ENCODE peak calls at places on chromosomes 4 and X, in seven cellular contexts. W, U, K, T, E, M and A are unnamed samples.
A peak's percentile ranks its signal among the peaks of the same experiment; 100 is the strongest.

GRCh38 chrX:96576358-96576757 is 108.3 kb upstream of the DIAPH2 start:
- DNase-seq in K (peak; percentile 44), T (no peak), W (peak; percentile 3), U (no peak), M (no peak), E (no peak), A (no peak)

GRCh38 chr4:89305712-89306437 is 1.7 kb downstream of the GPRIN3 start:
- DNase-seq in U (no peak), M (peak; percentile 42), E (no peak), W (no peak), K (peak; percentile 65), T (no peak), A (no peak)

GRCh38 chrX:13808865-13809264 is 8.0 kb downstream of the GPM6B start:
- DNase-seq in M (peak; percentile 18), W (no peak), E (no peak), T (no peak), U (no peak), K (no peak), A (no peak)

GRCh38 chr4:36024901-36025610 is 219.3 kb downstream of the ARAP2 start:
- DNase-seq in E (no peak), K (no peak), U (no peak), W (peak; percentile 62), M (no peak), T (peak; percentile 28), A (no peak)

GRCh38 chr4:757111-757510 is 51.5 kb downstream of the PCGF3 start:
- DNase-seq in U (no peak), E (no peak), T (no peak), W (no peak), K (no peak), M (no peak), A (no peak)

GRCh38 chr4:53618321-53618720 is 27.0 kb upstream of the LNX1 start:
- DNase-seq in U (no peak), T (no peak), M (no peak), E (no peak), K (no peak), W (no peak), A (no peak)

GRCh38 chr4:47837582-47838294 is at the start of gene CORIN:
- DNase-seq in E (peak; percentile 70), M (no peak), W (peak; percentile 15), K (peak; percentile 34), T (no peak), U (peak; percentile 19), A (no peak)

GRCh38 chr4:88587285-88587684 is 5.0 kb upstream of the HERC3 start:
- DNase-seq in M (no peak), W (no peak), E (no peak), K (no peak), U (no peak), T (no peak), A (no peak)

GRCh38 chr4:68291256-68291655 is 45.8 kb upstream of the TMPRSS11B start:
- DNase-seq in E (no peak), K (no peak), T (no peak), U (no peak), M (no peak), W (no peak), A (no peak)

GRCh38 chr4:6548201-6548881 is 26.6 kb upstream of the MAN2B2 start:
- DNase-seq in E (peak; percentile 75), M (no peak), T (peak; percentile 46), K (peak; percentile 57), W (peak; percentile 65), U (peak; percentile 81), A (peak; percentile 19)

GRCh38 chrX:115560211-115560977 is 580 bp upstream of the PLS3 start:
- DNase-seq in T (peak; percentile 48), U (no peak), K (no peak), M (no peak), E (no peak), W (peak; percentile 92), A (no peak)

GRCh38 chr4:168453146-168453545 is 27.1 kb downstream of the DDX60L start:
- DNase-seq in T (no peak), W (no peak), M (no peak), K (no peak), E (no peak), U (peak; percentile 31), A (no peak)

GRCh38 chr4:11297201-11297600 is 131.5 kb downstream of the HS3ST1 start:
- DNase-seq in M (no peak), T (peak; percentile 42), U (no peak), E (no peak), K (no peak), W (peak; percentile 34), A (no peak)

GRCh38 chrX:118226060-118226428 is 109.4 kb upstream of the KLHL13 start:
- DNase-seq in E (peak; percentile 16), K (peak; percentile 32), U (no peak), M (peak; percentile 40), T (no peak), W (peak; percentile 45), A (peak; percentile 27)

GRCh38 chr4:32440391-32440790 is 1720.2 kb downstream of the PCDH7 start:
- DNase-seq in U (no peak), T (no peak), M (no peak), K (no peak), W (no peak), E (no peak), A (peak; percentile 30)

GRCh38 chr4:139568206-139568969 is 12.4 kb upstream of the SETD7 start:
- DNase-seq in K (no peak), E (peak; percentile 45), U (peak; percentile 31), W (no peak), T (no peak), M (no peak), A (no peak)

GRCh38 chrX:129618997-129619396 is 35.8 kb downstream of the APLN start:
- DNase-seq in E (no peak), W (no peak), M (no peak), T (no peak), K (no peak), U (no peak), A (no peak)

GRCh38 chr4:102343964-102344519 is 1.2 kb downstream of the SLC39A8 start:
- DNase-seq in E (no peak), K (no peak), M (peak; percentile 52), W (peak; percentile 47), U (peak; percentile 56), T (peak; percentile 41), A (peak; percentile 52)

GRCh38 chrX:126655061-126655460 is 102.4 kb upstream of the DCAF12L1 start:
- DNase-seq in W (peak; percentile 51), M (no peak), E (no peak), U (no peak), K (no peak), T (no peak), A (no peak)

GRCh38 chr4:40458109-40458508 is 123.0 kb downstream of the CHRNA9 start:
- DNase-seq in T (no peak), E (no peak), M (no peak), W (peak; percentile 31), U (no peak), K (no peak), A (no peak)
- H3K4me1 ChIP-seq in T (no peaks in the 10 kb centered on the region), E (no peaks in the 10 kb centered on the region), M (peaks cover 4% of the 10 kb centered on the region), W (peaks cover 31% of the 10 kb centered on the region), U (peaks cover 8% of the 10 kb centered on the region), K (no peaks in the 10 kb centered on the region), A (peaks cover 15% of the 10 kb centered on the region)

DNA sequence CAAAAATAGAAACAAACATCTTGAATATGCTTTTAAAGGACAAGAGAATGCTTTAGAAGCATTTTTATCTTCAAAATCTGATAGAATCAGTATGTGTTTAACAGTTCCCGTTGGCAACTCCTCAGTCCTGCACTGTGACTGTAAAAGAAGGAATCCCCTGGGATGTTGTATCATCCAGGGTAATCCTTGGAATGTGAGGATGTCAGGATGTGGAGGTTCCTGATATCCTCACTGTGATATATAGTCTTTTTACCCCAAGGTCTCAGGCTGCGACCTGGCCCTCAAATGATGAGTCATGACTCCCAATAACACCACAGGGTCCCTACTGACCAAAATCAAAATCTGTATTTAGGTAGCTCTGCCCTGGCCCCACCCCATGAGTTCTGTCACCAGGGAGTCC is 53.2 kb downstream of the PTCHD1 start:
- DNase-seq in E (no peak), U (no peak), T (no peak), M (no peak), K (no peak), W (no peak), A (no peak)
- H3K27ac ChIP-seq in E (no peak overlapping the region), U (no peak overlapping the region), T (no peak overlapping the region), M (no peak overlapping the region), K (no peak overlapping the region), W (no peak overlapping the region), A (no peak overlapping the region)

GRCh38 chrX:21493226-21493850 is 119.1 kb downstream of the CNKSR2 start:
- DNase-seq in T (no peak), E (no peak), M (no peak), U (no peak), K (peak; percentile 59), W (peak; percentile 34), A (no peak)

GRCh38 chrX:21487832-21488231 is 113.6 kb downstream of the CNKSR2 start:
- DNase-seq in W (peak; percentile 78), U (peak; percentile 14), K (no peak), M (no peak), T (no peak), E (peak; percentile 9), A (no peak)

GRCh38 chrX:21490341-21490740 is 116.1 kb downstream of the CNKSR2 start:
- DNase-seq in U (no peak), E (no peak), T (no peak), K (no peak), M (no peak), W (peak; percentile 57), A (no peak)
- TF ChIP-seq EZH2phosphoT487 in U (no peak), E (no peak), T (no peak), K (no peak), M (no peak), W (no peak), A (no peak)

GRCh38 chr4:184896868-184897715 is 71.3 kb upstream of the ACSL1 start:
- DNase-seq in W (no peak), U (no peak), T (no peak), E (no peak), M (no peak), K (no peak), A (no peak)

GRCh38 chr4:184897807-184898388 is 72.1 kb upstream of the ACSL1 start:
- DNase-seq in T (no peak), E (no peak), K (no peak), U (no peak), W (no peak), M (no peak), A (no peak)

GRCh38 chr4:184893836-184894571 is 68.2 kb upstream of the ACSL1 start:
- DNase-seq in U (no peak), T (no peak), K (no peak), E (no peak), M (no peak), W (peak; percentile 47), A (no peak)

GRCh38 chr4:184892999-184893398 is 67.2 kb upstream of the ACSL1 start:
- DNase-seq in E (no peak), U (no peak), K (no peak), W (peak; percentile 4), M (no peak), T (no peak), A (no peak)

DNA sequence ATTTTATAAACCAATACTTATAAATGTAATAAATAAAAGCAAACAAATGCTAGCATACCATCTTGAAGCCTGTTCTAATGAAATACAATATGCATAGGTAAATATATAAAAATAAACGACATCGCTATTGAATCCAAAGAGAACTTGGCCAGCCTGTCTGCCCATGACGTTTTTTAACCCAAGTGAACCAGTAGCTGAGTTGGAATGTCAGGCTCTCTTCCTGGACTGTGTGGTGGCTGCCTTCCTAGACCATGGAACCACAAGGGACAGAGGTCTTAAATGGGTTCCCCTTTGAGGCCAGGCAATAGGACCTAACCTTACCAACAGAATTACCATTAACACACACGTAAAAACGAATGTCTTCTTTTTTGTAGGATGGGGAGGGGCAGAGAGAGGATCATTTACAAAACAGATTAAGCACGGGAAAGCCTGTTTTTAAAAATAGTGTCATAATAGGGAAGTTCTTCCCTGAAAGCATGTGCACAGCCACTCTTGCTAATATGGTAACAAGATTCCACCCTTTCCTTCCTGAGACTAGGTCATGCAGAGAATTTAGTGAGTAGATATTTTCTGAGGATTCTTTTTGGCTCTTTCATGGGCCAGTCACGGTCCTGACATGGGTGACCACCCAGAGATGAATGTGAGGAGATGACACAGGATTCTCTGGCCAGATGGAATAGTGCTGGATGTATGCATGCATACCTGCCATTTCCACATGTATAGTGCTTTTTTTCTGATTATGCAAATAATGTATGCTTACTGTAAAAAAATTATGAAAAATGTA is 69.4 kb upstream of the ACSL1 start:
- DNase-seq in W (peak; percentile 24), U (no peak), T (no peak), M (no peak), K (no peak), E (no peak), A (no peak)
- H3K4me1 ChIP-seq in W (peaks cover 18% of the 10 kb centered on the region), U (no peaks in the 10 kb centered on the region), T (no peaks in the 10 kb centered on the region), M (no peaks in the 10 kb centered on the region), K (no peaks in the 10 kb centered on the region), E (no peaks in the 10 kb centered on the region), A (no peaks in the 10 kb centered on the region)